ENCODE peak calls at places on chromosome 22, in five cellular contexts. U is amniotic stem cell, P is HFF-Myc, X is left colon, R is NCI-H510A treated with DMSO at 0.1 percent for 48 hours. N is an unnamed sample.

GRCh38 chr22:38739300-38740055 is 16.3 kb downstream of the SUN2 start:
- DNase-seq in U (no peak), P (no peak), X (no peak), R (no peak), N (no peak)

GRCh38 chr22:44645083-44645482 is 56.9 kb upstream of the PRR5 start:
- DNase-seq in U (no peak), P (no peak), X (no peak), R (peak; percentile 86), N (no peak)

GRCh38 chr22:35894937-35895708 is 133.5 kb downstream of the RBFOX2 start:
- DNase-seq in U (peak; percentile 68), P (no peak), X (no peak), R (peak; percentile 7), N (no peak)

GRCh38 chr22:30370681-30371080 is 13.9 kb downstream of the CCDC157 start:
- DNase-seq in U (no peak), P (no peak), X (no peak), R (peak; percentile 26), N (no peak)

GRCh38 chr22:35140879-35141745 is 75.2 kb downstream of the ISX start:
- DNase-seq in U (no peak), P (no peak), X (peak; percentile 82), R (no peak), N (no peak)

GRCh38 chr22:37931893-37932389 is 21.5 kb downstream of the C22orf23 start:
- DNase-seq in U (no peak), P (no peak), X (no peak), R (no peak), N (no peak)

GRCh38 chr22:23068832-23069385 is 1.4 kb upstream of the GNAZ start:
- DNase-seq in U (no peak), P (no peak), X (peak; percentile 4), R (no peak), N (no peak)

GRCh38 chr22:23033116-23033905 is 37.0 kb upstream of the GNAZ start:
- DNase-seq in U (no peak), P (no peak), X (no peak), R (no peak), N (no peak)

GRCh38 chr22:25134028-25134427 is 65.6 kb upstream of the CRYBB3 start:
- DNase-seq in U (no peak), P (no peak), X (peak; percentile 43), R (peak; percentile 25), N (no peak)

GRCh38 chr22:50008151-50009040 is 4.2 kb downstream of the IL17REL start:
- DNase-seq in U (no peak), P (no peak), X (no peak), R (peak; percentile 79), N (no peak)

GRCh38 chr22:29719894-29720645 is at the start of gene CABP7:
- DNase-seq in U (no peak), P (no peak), X (no peak), R (no peak), N (no peak)

GRCh38 chr22:39496131-39496838 is 5.8 kb upstream of the MIEF1 start:
- DNase-seq in U (peak; percentile 21), P (no peak), X (peak; percentile 80), R (peak; percentile 17), N (peak; percentile 67)

GRCh38 chr22:46457502-46458488 is 79.6 kb downstream of the CELSR1 start:
- DNase-seq in U (no peak), P (no peak), X (no peak), R (no peak), N (no peak)

GRCh38 chr22:38196791-38197429 is 4.9 kb upstream of the MAFF start:
- DNase-seq in U (no peak), P (no peak), X (no peak), R (no peak), N (no peak)

GRCh38 chr22:39651783-39652058 is 81.2 kb downstream of the CACNA1I start:
- DNase-seq in U (no peak), P (no peak), X (no peak), R (no peak), N (no peak)

GRCh38 chr22:46905834-46906233 is 143.4 kb downstream of the TBC1D22A start:
- DNase-seq in U (no peak), P (no peak), X (no peak), R (no peak), N (no peak)

GRCh38 chr22:17366830-17367229 is 2.4 kb upstream of the CECR2 start:
- DNase-seq in U (no peak), P (no peak), X (peak; percentile 25), R (no peak), N (peak; percentile 51)

GRCh38 chr22:30574095-30574981 is at the start of gene GAL3ST1:
- DNase-seq in U (no peak), P (no peak), X (peak; percentile 63), R (no peak), N (peak; percentile 90)

GRCh38 chr22:45779351-45779750 is 107.7 kb downstream of the ATXN10 start:
- DNase-seq in U (no peak), P (no peak), X (no peak), R (no peak), N (no peak)

GRCh38 chr22:42294034-42294985 is 23.9 kb upstream of the TCF20 start:
- DNase-seq in U (no peak), P (no peak), X (peak; percentile 77), R (no peak), N (peak; percentile 39)

GRCh38 chr22:38086001-38086845 is 2.2 kb upstream of the SLC16A8 start:
- DNase-seq in U (no peak), P (no peak), X (no peak), R (no peak), N (no peak)

GRCh38 chr22:45204751-45205623 is 35.7 kb downstream of the KIAA0930 start:
- DNase-seq in U (no peak), P (no peak), X (no peak), R (no peak), N (no peak)

GRCh38 chr22:21688341-21688705 is 22.5 kb downstream of the PPIL2 start:
- DNase-seq in U (no peak), P (no peak), X (no peak), R (no peak), N (no peak)

GRCh38 chr22:45478108-45478771 is 24.4 kb upstream of the FBLN1 start:
- DNase-seq in U (peak; percentile 76), P (peak; percentile 98), X (no peak), R (no peak), N (no peak)

GRCh38 chr22:46829140-46829891 is 66.9 kb downstream of the TBC1D22A start:
- DNase-seq in U (peak; percentile 77), P (peak; percentile 85), X (no peak), R (no peak), N (no peak)

N was measured in frontal cortex.